ENCODE peak calls at places on chromosome 21, in four cellular contexts. O is CD8-positive, alpha-beta T cell; U is retinal pigment epithelial cell; T is nephron progenitor cell. F is an unnamed sample.

GRCh38 chr21:38619865-38620513 is 121.7 kb upstream of the ERG start:
- DNase-seq in U (no peak), T (no peak), O (no peak), F (no peak)

GRCh38 chr21:36208326-36209013 is 51.8 kb downstream of the DOP1B start:
- DNase-seq in U (no peak), O (no peak), T (no peak), F (no peak)

GRCh38 chr21:14686466-14687276 is 140.6 kb upstream of the SAMSN1 start:
- DNase-seq in U (no peak), T (no peak), O (no peak), F (no peak)

GRCh38 chr21:28445081-28445830 is 547.4 kb downstream of the LTN1 start:
- DNase-seq in T (no peak), O (no peak), U (no peak), F (peak; percentile 82)

GRCh38 chr21:20215959-20216358 is 782.2 kb upstream of the NCAM2 start:
- DNase-seq in U (no peak), T (no peak), O (no peak), F (no peak)

GRCh38 chr21:30561264-30561895 is at the start of gene KRTAP19-7:
- DNase-seq in T (no peak), O (no peak), U (no peak), F (no peak)

GRCh38 chr21:14952916-14953315 is 111.9 kb downstream of the NRIP1 start:
- DNase-seq in T (no peak), U (peak; percentile 25), O (no peak), F (no peak)

GRCh38 chr21:33300701-33301631 is 23.8 kb upstream of the IFNAR1 start:
- DNase-seq in U (no peak), T (no peak), O (no peak), F (no peak)

GRCh38 chr21:37088196-37088595 is 15.1 kb downstream of the TTC3 start:
- DNase-seq in U (no peak), T (no peak), O (no peak), F (peak; percentile 27)

GRCh38 chr21:36436829-36437744 is 42.8 kb downstream of the CLDN14 start:
- DNase-seq in O (no peak), T (no peak), U (no peak), F (no peak)

GRCh38 chr21:27954806-27955205 is 987.9 kb upstream of the ADAMTS5 start:
- DNase-seq in O (no peak), U (no peak), T (no peak), F (peak; percentile 82)

GRCh38 chr21:44530221-44530902 is 9.6 kb downstream of the KRTAP10-1 start:
- DNase-seq in U (no peak), O (no peak), T (no peak), F (no peak)

GRCh38 chr21:20856926-20857325 is 141.3 kb upstream of the NCAM2 start:
- DNase-seq in T (no peak), U (no peak), O (no peak), F (no peak)

F was measured in adipocyte.